ENCODE peak calls at places on chromosomes 13 and 19, in eight cellular contexts. P, X, O, Z, N, K, V and B are unnamed samples.

GRCh38 chr13:96650301-96650886 is 343.9 kb downstream of the OXGR1 start:
- DNase-seq in P (no peak), X (peak), O (no peak), Z (no peak), N (peak), K (no peak), V (no peak), B (peak)

GRCh38 chr19:18780631-18781030 is 10.5 kb downstream of the COMP start:
- DNase-seq in P (no peak), X (no peak), O (no peak), Z (no peak), N (no peak), K (no peak), V (no peak), B (no peak)

GRCh38 chr13:98548230-98548629 is 28.7 kb downstream of the STK24 start:
- DNase-seq in P (no peak), X (no peak), O (no peak), Z (no peak), N (no peak), K (no peak), V (no peak), B (no peak)

GRCh38 chr13:33379597-33379996 is 94.0 kb upstream of the STARD13 start:
- DNase-seq in P (no peak), X (no peak), O (no peak), Z (no peak), N (no peak), K (no peak), V (no peak), B (peak)

GRCh38 chr13:28819046-28819747 is 942 bp upstream of the MTUS2 start:
- DNase-seq in P (no peak), X (no peak), O (no peak), Z (no peak), N (no peak), K (no peak), V (no peak), B (peak)

GRCh38 chr13:41001695-41002094 is 17.4 kb downstream of the ELF1 start:
- DNase-seq in P (no peak), X (no peak), O (no peak), Z (no peak), N (no peak), K (no peak), V (no peak), B (no peak)

GRCh38 chr13:74870865-74871264 is 611.1 kb downstream of the TBC1D4 start:
- DNase-seq in P (no peak), X (no peak), O (no peak), Z (no peak), N (no peak), K (no peak), V (no peak), B (peak)

GRCh38 chr13:99303863-99304521 is 3.2 kb downstream of the GPR183 start:
- DNase-seq in P (peak), X (no peak), O (no peak), Z (peak), N (no peak), K (peak), V (no peak), B (no peak)

GRCh38 chr13:110458594-110459365 is 102.7 kb downstream of the RAB20 start:
- DNase-seq in P (no peak), X (no peak), O (no peak), Z (no peak), N (no peak), K (no peak), V (no peak), B (no peak)

GRCh38 chr13:26473571-26474230 is 83.8 kb upstream of the WASF3 start:
- DNase-seq in P (no peak), X (no peak), O (no peak), Z (no peak), N (no peak), K (no peak), V (no peak), B (no peak)

GRCh38 chr19:38647966-38648788 is 728 bp downstream of the ACTN4 start:
- DNase-seq in P (no peak), X (no peak), O (no peak), Z (no peak), N (no peak), K (no peak), V (no peak), B (peak)

GRCh38 chr13:46386426-46386995 is 541 bp downstream of the RUBCNL start:
- DNase-seq in P (no peak), X (no peak), O (no peak), Z (no peak), N (no peak), K (no peak), V (no peak), B (no peak)

GRCh38 chr19:48874309-48875135 is 2.3 kb downstream of the PPP1R15A start:
- DNase-seq in P (no peak), X (no peak), O (no peak), Z (peak), N (no peak), K (no peak), V (no peak), B (peak)

GRCh38 chr13:22018297-22019210 is 347.7 kb downstream of the FGF9 start:
- DNase-seq in P (no peak), X (no peak), O (no peak), Z (no peak), N (no peak), K (no peak), V (no peak), B (no peak)

GRCh38 chr13:75901509-75901908 is 265.4 kb downstream of the LMO7 start:
- DNase-seq in P (no peak), X (no peak), O (no peak), Z (no peak), N (no peak), K (no peak), V (no peak), B (no peak)

GRCh38 chr19:4369888-4370260 is 26.5 kb downstream of the MPND start:
- DNase-seq in P (peak), X (no peak), O (peak), Z (peak), N (no peak), K (peak), V (peak), B (peak)